ENCODE peak calls at places on chromosomes 5 and 9, in ten cellular contexts. Z is NT2/D1; R is AML-193; D is DMS53; M is cardiac muscle cell; U is H9; H is stimulated activated CD4-positive, alpha-beta T cell treated with anti-CD3 and anti-CD28 coated beads, Interleukin-1b, Interleukin-23, amount 100 ng/mL, for 48 hours; P is nephron progenitor cell; Q is T follicular helper cell; Y is AG08395. V is an unnamed sample.

GRCh38 chr9:69899491-69899890 is 78.9 kb downstream of the CFAP95 start:
- DNase-seq in R (no peak), M (no peak), U (no peak), Q (no peak), Z (no peak), D (no peak), H (no peak), Y (no peak), P (no peak), V (no peak)

GRCh38 chr5:157558681-157559080 is 16.9 kb downstream of the ADAM19 start:
- DNase-seq in U (no peak), D (no peak), Y (no peak), Q (no peak), H (no peak), R (no peak), M (no peak), Z (no peak), P (no peak), V (no peak)

GRCh38 chr5:27465140-27465539 is 426.8 kb upstream of the CDH9 start:
- DNase-seq in U (no peak), Q (no peak), M (no peak), R (no peak), Y (no peak), Z (no peak), H (no peak), D (no peak), P (no peak), V (no peak)

GRCh38 chr5:55855509-55855908 is 4.4 kb downstream of the IL31RA start:
- DNase-seq in P (no peak), Y (no peak), H (no peak), Z (no peak), Q (no peak), M (peak), U (no peak), D (no peak), R (no peak), V (no peak)

GRCh38 chr5:81962041-81962440 is 9.8 kb upstream of the ATG10 start:
- DNase-seq in H (no peak), U (no peak), R (no peak), M (no peak), P (no peak), Z (no peak), D (no peak), Y (no peak), Q (no peak), V (no peak)

GRCh38 chr5:146290318-146290717 is 48.3 kb upstream of the POU4F3 start:
- DNase-seq in U (no peak), H (no peak), Z (no peak), M (no peak), P (no peak), Q (no peak), Y (no peak), R (no peak), D (no peak), V (no peak)

GRCh38 chr5:90886381-90886780 is 327.8 kb downstream of the ADGRV1 start:
- DNase-seq in M (no peak), D (no peak), Z (no peak), P (no peak), Y (no peak), Q (no peak), R (no peak), H (no peak), U (no peak), V (no peak)

GRCh38 chr5:155260798-155261197 is 247.2 kb downstream of the KIF4B start:
- DNase-seq in Z (no peak), D (peak), Q (no peak), H (no peak), R (peak), U (peak), Y (no peak), M (no peak), P (no peak), V (peak)

GRCh38 chr5:178368278-178368677 is 135.7 kb upstream of the PHYKPL start:
- DNase-seq in R (no peak), M (no peak), H (no peak), Q (no peak), P (no peak), D (no peak), Y (no peak), Z (no peak), U (no peak), V (no peak)